ENCODE peak calls at places on chromosomes 13 and 19, in eight cellular contexts. One of them, this sample, is unnamed.

GRCh38 chr19:32917612-32917996 is 48.0 kb upstream of the SLC7A9 start:
- DNase-seq in spleen: no peak
- DNase-seq in NAMALWA: no peak
- DNase-seq in NCI-H1092 treated with DMSO at 0.1 percent for 48 hours: no peak
- DNase-seq in activated naive CD8-positive, alpha-beta T cell treated with anti-CD3 and anti-CD28 coated beads, Interleukin-2, amount 50 U/mL, for 24 hours: no peak
- DNase-seq in AG09319: no peak
- DNase-seq in nephron progenitor cell: no peak
- DNase-seq in iris pigment epithelial cell: no peak
- DNase-seq in this sample: no peak

GRCh38 chr13:109586509-109587346 is 199.7 kb downstream of the IRS2 start:
- DNase-seq in spleen: no peak
- DNase-seq in NAMALWA: no peak
- DNase-seq in NCI-H1092 treated with DMSO at 0.1 percent for 48 hours: no peak
- DNase-seq in activated naive CD8-positive, alpha-beta T cell treated with anti-CD3 and anti-CD28 coated beads, Interleukin-2, amount 50 U/mL, for 24 hours: no peak
- DNase-seq in AG09319: no peak
- DNase-seq in nephron progenitor cell: no peak
- DNase-seq in iris pigment epithelial cell: no peak
- DNase-seq in this sample: no peak

GRCh38 chr13:60663788-60664187 is 266.8 kb downstream of the TDRD3 start:
- DNase-seq in spleen: no peak
- DNase-seq in NAMALWA: no peak
- DNase-seq in NCI-H1092 treated with DMSO at 0.1 percent for 48 hours: no peak
- DNase-seq in activated naive CD8-positive, alpha-beta T cell treated with anti-CD3 and anti-CD28 coated beads, Interleukin-2, amount 50 U/mL, for 24 hours: no peak
- DNase-seq in AG09319: no peak
- DNase-seq in nephron progenitor cell: no peak
- DNase-seq in iris pigment epithelial cell: no peak
- DNase-seq in this sample: no peak

GRCh38 chr19:57321746-57322145 is 1.5 kb downstream of the ZNF543 start:
- DNase-seq in spleen: no peak
- DNase-seq in NAMALWA: no peak
- DNase-seq in NCI-H1092 treated with DMSO at 0.1 percent for 48 hours: no peak
- DNase-seq in activated naive CD8-positive, alpha-beta T cell treated with anti-CD3 and anti-CD28 coated beads, Interleukin-2, amount 50 U/mL, for 24 hours: no peak
- DNase-seq in AG09319: no peak
- DNase-seq in nephron progenitor cell: no peak
- DNase-seq in iris pigment epithelial cell: no peak
- DNase-seq in this sample: no peak

GRCh38 chr19:44653977-44654784 is 10.5 kb downstream of the PVR start:
- DNase-seq in spleen: peak
- DNase-seq in NAMALWA: peak
- DNase-seq in NCI-H1092 treated with DMSO at 0.1 percent for 48 hours: no peak
- DNase-seq in activated naive CD8-positive, alpha-beta T cell treated with anti-CD3 and anti-CD28 coated beads, Interleukin-2, amount 50 U/mL, for 24 hours: peak
- DNase-seq in AG09319: no peak
- DNase-seq in nephron progenitor cell: peak
- DNase-seq in iris pigment epithelial cell: peak
- DNase-seq in this sample: peak

GRCh38 chr13:99034333-99035085 is 56.6 kb upstream of the DOCK9 start:
- DNase-seq in spleen: no peak
- DNase-seq in NAMALWA: no peak
- DNase-seq in NCI-H1092 treated with DMSO at 0.1 percent for 48 hours: no peak
- DNase-seq in activated naive CD8-positive, alpha-beta T cell treated with anti-CD3 and anti-CD28 coated beads, Interleukin-2, amount 50 U/mL, for 24 hours: no peak
- DNase-seq in AG09319: no peak
- DNase-seq in nephron progenitor cell: no peak
- DNase-seq in iris pigment epithelial cell: no peak
- DNase-seq in this sample: no peak

GRCh38 chr13:76846363-76846762 is 39.8 kb downstream of the KCTD12 start:
- DNase-seq in spleen: no peak
- DNase-seq in NAMALWA: no peak
- DNase-seq in NCI-H1092 treated with DMSO at 0.1 percent for 48 hours: no peak
- DNase-seq in activated naive CD8-positive, alpha-beta T cell treated with anti-CD3 and anti-CD28 coated beads, Interleukin-2, amount 50 U/mL, for 24 hours: no peak
- DNase-seq in AG09319: no peak
- DNase-seq in nephron progenitor cell: no peak
- DNase-seq in iris pigment epithelial cell: no peak
- DNase-seq in this sample: no peak

GRCh38 chr19:39935262-39935661 is 828 bp upstream of the FCGBP start:
- DNase-seq in spleen: no peak
- DNase-seq in NAMALWA: no peak
- DNase-seq in NCI-H1092 treated with DMSO at 0.1 percent for 48 hours: no peak
- DNase-seq in activated naive CD8-positive, alpha-beta T cell treated with anti-CD3 and anti-CD28 coated beads, Interleukin-2, amount 50 U/mL, for 24 hours: no peak
- DNase-seq in AG09319: no peak
- DNase-seq in nephron progenitor cell: no peak
- DNase-seq in iris pigment epithelial cell: no peak
- DNase-seq in this sample: no peak

GRCh38 chr19:49801401-49801888 is 11.6 kb downstream of the FUZ start:
- DNase-seq in spleen: no peak
- DNase-seq in NAMALWA: no peak
- DNase-seq in NCI-H1092 treated with DMSO at 0.1 percent for 48 hours: no peak
- DNase-seq in activated naive CD8-positive, alpha-beta T cell treated with anti-CD3 and anti-CD28 coated beads, Interleukin-2, amount 50 U/mL, for 24 hours: no peak
- DNase-seq in AG09319: no peak
- DNase-seq in nephron progenitor cell: no peak
- DNase-seq in iris pigment epithelial cell: no peak
- DNase-seq in this sample: no peak

GRCh38 chr13:76210262-76210661 is 574.1 kb downstream of the LMO7 start:
- DNase-seq in spleen: no peak
- DNase-seq in NAMALWA: no peak
- DNase-seq in NCI-H1092 treated with DMSO at 0.1 percent for 48 hours: peak
- DNase-seq in activated naive CD8-positive, alpha-beta T cell treated with anti-CD3 and anti-CD28 coated beads, Interleukin-2, amount 50 U/mL, for 24 hours: no peak
- DNase-seq in AG09319: no peak
- DNase-seq in nephron progenitor cell: no peak
- DNase-seq in iris pigment epithelial cell: peak
- DNase-seq in this sample: no peak

GRCh38 chr13:98798849-98799645 is 46.6 kb upstream of the SLC15A1 start:
- DNase-seq in spleen: no peak
- DNase-seq in NAMALWA: no peak
- DNase-seq in NCI-H1092 treated with DMSO at 0.1 percent for 48 hours: no peak
- DNase-seq in activated naive CD8-positive, alpha-beta T cell treated with anti-CD3 and anti-CD28 coated beads, Interleukin-2, amount 50 U/mL, for 24 hours: no peak
- DNase-seq in AG09319: peak
- DNase-seq in nephron progenitor cell: no peak
- DNase-seq in iris pigment epithelial cell: peak
- DNase-seq in this sample: no peak

GRCh38 chr13:76472916-76473315 is 413.3 kb downstream of the KCTD12 start:
- DNase-seq in spleen: no peak
- DNase-seq in NAMALWA: no peak
- DNase-seq in NCI-H1092 treated with DMSO at 0.1 percent for 48 hours: no peak
- DNase-seq in activated naive CD8-positive, alpha-beta T cell treated with anti-CD3 and anti-CD28 coated beads, Interleukin-2, amount 50 U/mL, for 24 hours: no peak
- DNase-seq in AG09319: no peak
- DNase-seq in nephron progenitor cell: no peak
- DNase-seq in iris pigment epithelial cell: no peak
- DNase-seq in this sample: no peak

GRCh38 chr13:57569981-57570380 is 61.6 kb upstream of the PCDH17 start:
- DNase-seq in spleen: no peak
- DNase-seq in NAMALWA: peak
- DNase-seq in NCI-H1092 treated with DMSO at 0.1 percent for 48 hours: no peak
- DNase-seq in activated naive CD8-positive, alpha-beta T cell treated with anti-CD3 and anti-CD28 coated beads, Interleukin-2, amount 50 U/mL, for 24 hours: no peak
- DNase-seq in AG09319: no peak
- DNase-seq in nephron progenitor cell: no peak
- DNase-seq in iris pigment epithelial cell: no peak
- DNase-seq in this sample: no peak

GRCh38 chr13:110317093-110317492 is 10.0 kb downstream of the COL4A2 start:
- DNase-seq in spleen: no peak
- DNase-seq in NAMALWA: no peak
- DNase-seq in NCI-H1092 treated with DMSO at 0.1 percent for 48 hours: no peak
- DNase-seq in activated naive CD8-positive, alpha-beta T cell treated with anti-CD3 and anti-CD28 coated beads, Interleukin-2, amount 50 U/mL, for 24 hours: no peak
- DNase-seq in AG09319: no peak
- DNase-seq in nephron progenitor cell: no peak
- DNase-seq in iris pigment epithelial cell: no peak
- DNase-seq in this sample: no peak

GRCh38 chr19:47713046-47714021 is at the start of gene EHD2:
- DNase-seq in spleen: peak
- DNase-seq in NAMALWA: peak
- DNase-seq in NCI-H1092 treated with DMSO at 0.1 percent for 48 hours: no peak
- DNase-seq in activated naive CD8-positive, alpha-beta T cell treated with anti-CD3 and anti-CD28 coated beads, Interleukin-2, amount 50 U/mL, for 24 hours: peak
- DNase-seq in AG09319: peak
- DNase-seq in nephron progenitor cell: peak
- DNase-seq in iris pigment epithelial cell: peak
- DNase-seq in this sample: no peak

GRCh38 chr19:55460670-55461258 is 678 bp downstream of the ISOC2 start:
- DNase-seq in spleen: peak
- DNase-seq in NAMALWA: peak
- DNase-seq in NCI-H1092 treated with DMSO at 0.1 percent for 48 hours: peak
- DNase-seq in activated naive CD8-positive, alpha-beta T cell treated with anti-CD3 and anti-CD28 coated beads, Interleukin-2, amount 50 U/mL, for 24 hours: peak
- DNase-seq in AG09319: peak
- DNase-seq in nephron progenitor cell: peak
- DNase-seq in iris pigment epithelial cell: peak
- DNase-seq in this sample: peak

GRCh38 chr19:6253886-6254285 is 25.9 kb downstream of the MLLT1 start:
- DNase-seq in spleen: peak
- DNase-seq in NAMALWA: no peak
- DNase-seq in NCI-H1092 treated with DMSO at 0.1 percent for 48 hours: no peak
- DNase-seq in activated naive CD8-positive, alpha-beta T cell treated with anti-CD3 and anti-CD28 coated beads, Interleukin-2, amount 50 U/mL, for 24 hours: no peak
- DNase-seq in AG09319: no peak
- DNase-seq in nephron progenitor cell: no peak
- DNase-seq in iris pigment epithelial cell: no peak
- DNase-seq in this sample: no peak

GRCh38 chr13:43994999-43995859 is 115.5 kb downstream of the LACC1 start:
- DNase-seq in spleen: no peak
- DNase-seq in NAMALWA: no peak
- DNase-seq in NCI-H1092 treated with DMSO at 0.1 percent for 48 hours: peak
- DNase-seq in activated naive CD8-positive, alpha-beta T cell treated with anti-CD3 and anti-CD28 coated beads, Interleukin-2, amount 50 U/mL, for 24 hours: no peak
- DNase-seq in AG09319: no peak
- DNase-seq in nephron progenitor cell: no peak
- DNase-seq in iris pigment epithelial cell: no peak
- DNase-seq in this sample: no peak

GRCh38 chr19:49894011-49894664 is 2.5 kb downstream of the IL4I1 start:
- DNase-seq in spleen: no peak
- DNase-seq in NAMALWA: no peak
- DNase-seq in NCI-H1092 treated with DMSO at 0.1 percent for 48 hours: no peak
- DNase-seq in activated naive CD8-positive, alpha-beta T cell treated with anti-CD3 and anti-CD28 coated beads, Interleukin-2, amount 50 U/mL, for 24 hours: peak
- DNase-seq in AG09319: no peak
- DNase-seq in nephron progenitor cell: no peak
- DNase-seq in iris pigment epithelial cell: no peak
- DNase-seq in this sample: no peak

GRCh38 chr13:53238241-53238640 is 209.6 kb downstream of the OLFM4 start:
- DNase-seq in spleen: no peak
- DNase-seq in NAMALWA: no peak
- DNase-seq in NCI-H1092 treated with DMSO at 0.1 percent for 48 hours: peak
- DNase-seq in activated naive CD8-positive, alpha-beta T cell treated with anti-CD3 and anti-CD28 coated beads, Interleukin-2, amount 50 U/mL, for 24 hours: no peak
- DNase-seq in AG09319: no peak
- DNase-seq in nephron progenitor cell: no peak
- DNase-seq in iris pigment epithelial cell: no peak
- DNase-seq in this sample: no peak

GRCh38 chr13:113089693-113090414 is 15.7 kb upstream of the F7 start:
- DNase-seq in spleen: peak
- DNase-seq in NAMALWA: no peak
- DNase-seq in NCI-H1092 treated with DMSO at 0.1 percent for 48 hours: no peak
- DNase-seq in activated naive CD8-positive, alpha-beta T cell treated with anti-CD3 and anti-CD28 coated beads, Interleukin-2, amount 50 U/mL, for 24 hours: no peak
- DNase-seq in AG09319: no peak
- DNase-seq in nephron progenitor cell: peak
- DNase-seq in iris pigment epithelial cell: no peak
- DNase-seq in this sample: no peak

GRCh38 chr13:58340895-58341294 is 709.4 kb downstream of the PCDH17 start:
- DNase-seq in spleen: no peak
- DNase-seq in NAMALWA: no peak
- DNase-seq in NCI-H1092 treated with DMSO at 0.1 percent for 48 hours: no peak
- DNase-seq in activated naive CD8-positive, alpha-beta T cell treated with anti-CD3 and anti-CD28 coated beads, Interleukin-2, amount 50 U/mL, for 24 hours: no peak
- DNase-seq in AG09319: no peak
- DNase-seq in nephron progenitor cell: no peak
- DNase-seq in iris pigment epithelial cell: no peak
- DNase-seq in this sample: no peak

GRCh38 chr13:114092468-114092867 is 40.0 kb downstream of the RASA3 start:
- DNase-seq in spleen: no peak
- DNase-seq in NAMALWA: no peak
- DNase-seq in NCI-H1092 treated with DMSO at 0.1 percent for 48 hours: no peak
- DNase-seq in activated naive CD8-positive, alpha-beta T cell treated with anti-CD3 and anti-CD28 coated beads, Interleukin-2, amount 50 U/mL, for 24 hours: no peak
- DNase-seq in AG09319: no peak
- DNase-seq in nephron progenitor cell: no peak
- DNase-seq in iris pigment epithelial cell: no peak
- DNase-seq in this sample: no peak

GRCh38 chr13:106533940-106534843 is 1.3 kb downstream of the EFNB2 start:
- DNase-seq in spleen: peak
- DNase-seq in NAMALWA: no peak
- DNase-seq in NCI-H1092 treated with DMSO at 0.1 percent for 48 hours: peak
- DNase-seq in activated naive CD8-positive, alpha-beta T cell treated with anti-CD3 and anti-CD28 coated beads, Interleukin-2, amount 50 U/mL, for 24 hours: peak
- DNase-seq in AG09319: no peak
- DNase-seq in nephron progenitor cell: peak
- DNase-seq in iris pigment epithelial cell: peak
- DNase-seq in this sample: peak

GRCh38 chr19:38049105-38049649 is 142.2 kb downstream of the SIPA1L3 start:
- DNase-seq in spleen: peak
- DNase-seq in NAMALWA: peak
- DNase-seq in NCI-H1092 treated with DMSO at 0.1 percent for 48 hours: no peak
- DNase-seq in activated naive CD8-positive, alpha-beta T cell treated with anti-CD3 and anti-CD28 coated beads, Interleukin-2, amount 50 U/mL, for 24 hours: peak
- DNase-seq in AG09319: no peak
- DNase-seq in nephron progenitor cell: no peak
- DNase-seq in iris pigment epithelial cell: peak
- DNase-seq in this sample: no peak

GRCh38 chr19:5166262-5166661 is 174.3 kb downstream of the PTPRS start:
- DNase-seq in spleen: no peak
- DNase-seq in NAMALWA: no peak
- DNase-seq in NCI-H1092 treated with DMSO at 0.1 percent for 48 hours: no peak
- DNase-seq in activated naive CD8-positive, alpha-beta T cell treated with anti-CD3 and anti-CD28 coated beads, Interleukin-2, amount 50 U/mL, for 24 hours: no peak
- DNase-seq in AG09319: peak
- DNase-seq in nephron progenitor cell: no peak
- DNase-seq in iris pigment epithelial cell: peak
- DNase-seq in this sample: no peak